ENCODE peak calls at places on chromosomes 1 and 21, in nine cellular contexts. Y is mesendoderm, Z is OCI-LY7, N is cardiac muscle cell, M is midbrain, G is HTR-8/SVneo, Q is Ammon's horn, B is HT-29, R is endothelial cell. H is an unnamed sample.
A peak's percentile ranks its signal among the peaks of the same experiment; 100 is the strongest.

GRCh38 chr1:110307239-110307974 is 31.8 kb upstream of the RBM15 start:
- DNase-seq in Y (no peak), Z (no peak), N (no peak), M (no peak), G (no peak), Q (no peak), B (no peak), R (no peak), H (no peak)

GRCh38 chr1:205074513-205074912 is 9.7 kb downstream of the TMEM81 start:
- DNase-seq in Y (peak; percentile 7), Z (no peak), N (no peak), M (no peak), G (no peak), Q (no peak), B (no peak), R (no peak), H (no peak)

GRCh38 chr21:34669149-34669879 is 520 bp downstream of the CLIC6 start:
- DNase-seq in Y (peak; percentile 44), Z (no peak), N (no peak), M (no peak), G (no peak), Q (no peak), B (no peak), R (peak; percentile 27), H (peak; percentile 58)

GRCh38 chr1:53572061-53572801 is 113.0 kb downstream of the DMRTB1 start:
- DNase-seq in Y (peak; percentile 64), Z (no peak), N (no peak), M (peak; percentile 34), G (peak; percentile 69), Q (peak; percentile 42), B (peak; percentile 52), R (no peak), H (peak; percentile 81)

GRCh38 chr1:162873671-162874666 is 13.0 kb upstream of the CCDC190 start:
- DNase-seq in Y (no peak), Z (no peak), N (peak; percentile 79), M (no peak), G (no peak), Q (no peak), B (peak; percentile 44), R (no peak), H (peak; percentile 34)

GRCh38 chr1:209945377-209945776 is 7.4 kb downstream of the SYT14 start:
- DNase-seq in Y (no peak), Z (no peak), N (no peak), M (no peak), G (no peak), Q (no peak), B (no peak), R (no peak), H (no peak)

GRCh38 chr1:43980255-43981134 is 1.5 kb downstream of the B4GALT2 start:
- DNase-seq in Y (no peak), Z (no peak), N (peak; percentile 37), M (no peak), G (no peak), Q (no peak), B (peak; percentile 39), R (no peak), H (no peak)

GRCh38 chr1:170562644-170563338 is 30.8 kb downstream of the GORAB start:
- DNase-seq in Y (peak; percentile 87), Z (no peak), N (peak; percentile 95), M (no peak), G (peak; percentile 54), Q (peak; percentile 14), B (peak; percentile 55), R (no peak), H (peak; percentile 68)

GRCh38 chr1:71222668-71223067 is 141.8 kb upstream of the ZRANB2 start:
- DNase-seq in Y (peak; percentile 24), Z (no peak), N (peak; percentile 6), M (no peak), G (no peak), Q (no peak), B (no peak), R (no peak), H (no peak)

GRCh38 chr21:37368536-37369279 is 2.1 kb downstream of the DYRK1A start:
- DNase-seq in Y (no peak), Z (no peak), N (peak; percentile 28), M (no peak), G (no peak), Q (no peak), B (peak; percentile 42), R (no peak), H (peak; percentile 19)

GRCh38 chr1:161725888-161726630 is 4.7 kb downstream of the FCRLB start:
- DNase-seq in Y (peak; percentile 85), Z (peak; percentile 63), N (peak; percentile 57), M (peak; percentile 35), G (no peak), Q (peak; percentile 65), B (peak; percentile 47), R (peak; percentile 21), H (peak; percentile 69)

GRCh38 chr1:232611834-232612233 is 18.1 kb downstream of the SIPA1L2 start:
- DNase-seq in Y (peak; percentile 83), Z (no peak), N (no peak), M (no peak), G (no peak), Q (no peak), B (no peak), R (peak; percentile 40), H (no peak)

GRCh38 chr1:99645699-99646531 is at the start of gene PALMD:
- DNase-seq in Y (peak; percentile 39), Z (no peak), N (no peak), M (no peak), G (no peak), Q (peak; percentile 65), B (peak; percentile 71), R (no peak), H (peak; percentile 41)

GRCh38 chr1:150534002-150534401 is 15.2 kb upstream of the ADAMTSL4 start:
- DNase-seq in Y (no peak), Z (no peak), N (no peak), M (no peak), G (no peak), Q (no peak), B (no peak), R (no peak), H (no peak)

GRCh38 chr1:167344112-167344511 is 123.4 kb downstream of the POU2F1 start:
- DNase-seq in Y (no peak), Z (no peak), N (peak; percentile 6), M (no peak), G (no peak), Q (no peak), B (no peak), R (no peak), H (no peak)

GRCh38 chr1:24961961-24962861 is 32.1 kb upstream of the RUNX3 start:
- DNase-seq in Y (no peak), Z (no peak), N (no peak), M (no peak), G (no peak), Q (no peak), B (no peak), R (peak; percentile 35), H (no peak)

GRCh38 chr1:156801409-156802121 is 15.1 kb downstream of the SH2D2A start:
- DNase-seq in Y (no peak), Z (no peak), N (peak; percentile 95), M (no peak), G (no peak), Q (no peak), B (no peak), R (no peak), H (peak; percentile 30)

H was measured in hepatocyte.